ENCODE peak calls at places on chromosomes 6 and 20, in eight cellular contexts. One of them, this sample, is unnamed.

GRCh38 chr20:17504898-17505663 is 26.1 kb downstream of the BFSP1 start:
- DNase-seq in mesendoderm: peak
- DNase-seq in mammary epithelial cell: peak
- DNase-seq in Peyer's patch: peak
- DNase-seq in GM23248: peak
- DNase-seq in lung: peak
- DNase-seq in CD4-positive, alpha-beta memory T cell: peak
- DNase-seq in CD8-positive, alpha-beta T cell: peak
- DNase-seq in this sample: no peak

GRCh38 chr20:14672066-14672465 is 334.7 kb upstream of the FLRT3 start:
- DNase-seq in mesendoderm: no peak
- DNase-seq in mammary epithelial cell: no peak
- DNase-seq in Peyer's patch: no peak
- DNase-seq in GM23248: no peak
- DNase-seq in lung: no peak
- DNase-seq in CD4-positive, alpha-beta memory T cell: no peak
- DNase-seq in CD8-positive, alpha-beta T cell: no peak
- DNase-seq in this sample: no peak

GRCh38 chr6:148700713-148701392 is 46.0 kb upstream of the UST start:
- DNase-seq in mesendoderm: peak
- DNase-seq in mammary epithelial cell: peak
- DNase-seq in Peyer's patch: no peak
- DNase-seq in GM23248: peak
- DNase-seq in lung: no peak
- DNase-seq in CD4-positive, alpha-beta memory T cell: peak
- DNase-seq in CD8-positive, alpha-beta T cell: no peak
- DNase-seq in this sample: no peak

GRCh38 chr6:99868074-99868702 is 125.8 kb downstream of the MCHR2 start:
- DNase-seq in mesendoderm: peak
- DNase-seq in mammary epithelial cell: peak
- DNase-seq in Peyer's patch: peak
- DNase-seq in GM23248: peak
- DNase-seq in lung: peak
- DNase-seq in CD4-positive, alpha-beta memory T cell: peak
- DNase-seq in CD8-positive, alpha-beta T cell: peak
- DNase-seq in this sample: peak

GRCh38 chr20:8389381-8390368 is 257.6 kb downstream of the PLCB1 start:
- DNase-seq in mesendoderm: peak
- DNase-seq in mammary epithelial cell: peak
- DNase-seq in Peyer's patch: no peak
- DNase-seq in GM23248: peak
- DNase-seq in lung: no peak
- DNase-seq in CD4-positive, alpha-beta memory T cell: peak
- DNase-seq in CD8-positive, alpha-beta T cell: no peak
- DNase-seq in this sample: no peak

GRCh38 chr6:26199057-26199772 is 112.0 kb downstream of the HFE start:
- DNase-seq in mesendoderm: peak
- DNase-seq in mammary epithelial cell: peak
- DNase-seq in Peyer's patch: peak
- DNase-seq in GM23248: peak
- DNase-seq in lung: no peak
- DNase-seq in CD4-positive, alpha-beta memory T cell: peak
- DNase-seq in CD8-positive, alpha-beta T cell: peak
- DNase-seq in this sample: no peak

GRCh38 chr6:113693866-113694265 is 163.3 kb upstream of the MARCKS start:
- DNase-seq in mesendoderm: no peak
- DNase-seq in mammary epithelial cell: peak
- DNase-seq in Peyer's patch: no peak
- DNase-seq in GM23248: no peak
- DNase-seq in lung: no peak
- DNase-seq in CD4-positive, alpha-beta memory T cell: no peak
- DNase-seq in CD8-positive, alpha-beta T cell: no peak
- DNase-seq in this sample: no peak

GRCh38 chr6:57130784-57131183 is 40.8 kb downstream of the ZNF451 start:
- DNase-seq in mesendoderm: no peak
- DNase-seq in mammary epithelial cell: no peak
- DNase-seq in Peyer's patch: no peak
- DNase-seq in GM23248: no peak
- DNase-seq in lung: no peak
- DNase-seq in CD4-positive, alpha-beta memory T cell: no peak
- DNase-seq in CD8-positive, alpha-beta T cell: no peak
- DNase-seq in this sample: no peak

GRCh38 chr20:62064788-62065668 is 653 bp downstream of the TAF4 start:
- DNase-seq in mesendoderm: no peak
- DNase-seq in mammary epithelial cell: no peak
- DNase-seq in Peyer's patch: no peak
- DNase-seq in GM23248: peak
- DNase-seq in lung: no peak
- DNase-seq in CD4-positive, alpha-beta memory T cell: no peak
- DNase-seq in CD8-positive, alpha-beta T cell: no peak
- DNase-seq in this sample: no peak

GRCh38 chr20:4815618-4816017 is 93.9 kb downstream of the PRND start:
- DNase-seq in mesendoderm: no peak
- DNase-seq in mammary epithelial cell: no peak
- DNase-seq in Peyer's patch: no peak
- DNase-seq in GM23248: no peak
- DNase-seq in lung: no peak
- DNase-seq in CD4-positive, alpha-beta memory T cell: no peak
- DNase-seq in CD8-positive, alpha-beta T cell: no peak
- DNase-seq in this sample: no peak

GRCh38 chr20:4814696-4815252 is 93.1 kb downstream of the PRND start:
- DNase-seq in mesendoderm: no peak
- DNase-seq in mammary epithelial cell: no peak
- DNase-seq in Peyer's patch: peak
- DNase-seq in GM23248: no peak
- DNase-seq in lung: no peak
- DNase-seq in CD4-positive, alpha-beta memory T cell: peak
- DNase-seq in CD8-positive, alpha-beta T cell: peak
- DNase-seq in this sample: peak

GRCh38 chr20:4812641-4813075 is 90.9 kb downstream of the PRND start:
- DNase-seq in mesendoderm: no peak
- DNase-seq in mammary epithelial cell: no peak
- DNase-seq in Peyer's patch: peak
- DNase-seq in GM23248: no peak
- DNase-seq in lung: no peak
- DNase-seq in CD4-positive, alpha-beta memory T cell: no peak
- DNase-seq in CD8-positive, alpha-beta T cell: peak
- DNase-seq in this sample: no peak

GRCh38 chr20:4813076-4813838 is 91.5 kb downstream of the PRND start:
- DNase-seq in mesendoderm: no peak
- DNase-seq in mammary epithelial cell: no peak
- DNase-seq in Peyer's patch: peak
- DNase-seq in GM23248: no peak
- DNase-seq in lung: no peak
- DNase-seq in CD4-positive, alpha-beta memory T cell: peak
- DNase-seq in CD8-positive, alpha-beta T cell: peak
- DNase-seq in this sample: no peak

GRCh38 chr20:4813839-4814695 is 92.4 kb downstream of the PRND start:
- DNase-seq in mesendoderm: peak
- DNase-seq in mammary epithelial cell: no peak
- DNase-seq in Peyer's patch: peak
- DNase-seq in GM23248: no peak
- DNase-seq in lung: no peak
- DNase-seq in CD4-positive, alpha-beta memory T cell: peak
- DNase-seq in CD8-positive, alpha-beta T cell: peak
- DNase-seq in this sample: peak
- H3K4me3 ChIP-seq in mesendoderm: no peak
- H3K4me3 ChIP-seq in mammary epithelial cell: no peak
- H3K4me3 ChIP-seq in Peyer's patch: peak
- H3K4me3 ChIP-seq in GM23248: no peak
- H3K4me3 ChIP-seq in lung: no peak
- H3K4me3 ChIP-seq in CD4-positive, alpha-beta memory T cell: peak
- H3K4me3 ChIP-seq in CD8-positive, alpha-beta T cell: peak
- H3K4me3 ChIP-seq in this sample: no peak

GRCh38 chr20:4266183-4266582 is 250.8 kb upstream of the RNF24 start:
- DNase-seq in mesendoderm: no peak
- DNase-seq in mammary epithelial cell: no peak
- DNase-seq in Peyer's patch: no peak
- DNase-seq in GM23248: no peak
- DNase-seq in lung: no peak
- DNase-seq in CD4-positive, alpha-beta memory T cell: no peak
- DNase-seq in CD8-positive, alpha-beta T cell: no peak
- DNase-seq in this sample: no peak
- H3K27ac ChIP-seq in mesendoderm: no peak
- H3K27ac ChIP-seq in mammary epithelial cell: no peak
- H3K27ac ChIP-seq in Peyer's patch: no peak
- H3K27ac ChIP-seq in GM23248: no peak
- H3K27ac ChIP-seq in lung: no peak
- H3K27ac ChIP-seq in CD4-positive, alpha-beta memory T cell: no peak
- H3K27ac ChIP-seq in CD8-positive, alpha-beta T cell: no peak
- H3K27ac ChIP-seq in this sample: no peak

GRCh38 chr20:3246682-3247081 is 7.7 kb upstream of the SLC4A11 start:
- DNase-seq in mesendoderm: no peak
- DNase-seq in mammary epithelial cell: no peak
- DNase-seq in Peyer's patch: no peak
- DNase-seq in GM23248: no peak
- DNase-seq in lung: no peak
- DNase-seq in CD4-positive, alpha-beta memory T cell: no peak
- DNase-seq in CD8-positive, alpha-beta T cell: no peak
- DNase-seq in this sample: no peak

GRCh38 chr20:3250091-3250504 is 11.1 kb upstream of the SLC4A11 start:
- DNase-seq in mesendoderm: peak
- DNase-seq in mammary epithelial cell: no peak
- DNase-seq in Peyer's patch: no peak
- DNase-seq in GM23248: peak
- DNase-seq in lung: no peak
- DNase-seq in CD4-positive, alpha-beta memory T cell: no peak
- DNase-seq in CD8-positive, alpha-beta T cell: no peak
- DNase-seq in this sample: no peak

GRCh38 chr20:3247638-3248037 is 8.6 kb upstream of the SLC4A11 start:
- DNase-seq in mesendoderm: no peak
- DNase-seq in mammary epithelial cell: no peak
- DNase-seq in Peyer's patch: no peak
- DNase-seq in GM23248: peak
- DNase-seq in lung: no peak
- DNase-seq in CD4-positive, alpha-beta memory T cell: no peak
- DNase-seq in CD8-positive, alpha-beta T cell: no peak
- DNase-seq in this sample: no peak

GRCh38 chr20:3248993-3249347 is 10.0 kb upstream of the SLC4A11 start:
- DNase-seq in mesendoderm: no peak
- DNase-seq in mammary epithelial cell: no peak
- DNase-seq in Peyer's patch: no peak
- DNase-seq in GM23248: no peak
- DNase-seq in lung: no peak
- DNase-seq in CD4-positive, alpha-beta memory T cell: no peak
- DNase-seq in CD8-positive, alpha-beta T cell: no peak
- DNase-seq in this sample: no peak

GRCh38 chr20:3248167-3248992 is 9.4 kb upstream of the SLC4A11 start:
- DNase-seq in mesendoderm: peak
- DNase-seq in mammary epithelial cell: no peak
- DNase-seq in Peyer's patch: no peak
- DNase-seq in GM23248: peak
- DNase-seq in lung: no peak
- DNase-seq in CD4-positive, alpha-beta memory T cell: no peak
- DNase-seq in CD8-positive, alpha-beta T cell: no peak
- DNase-seq in this sample: no peak
- H3K4me3 ChIP-seq in mesendoderm: no peak
- H3K4me3 ChIP-seq in mammary epithelial cell: no peak
- H3K4me3 ChIP-seq in Peyer's patch: no peak
- H3K4me3 ChIP-seq in GM23248: peak
- H3K4me3 ChIP-seq in lung: no peak
- H3K4me3 ChIP-seq in CD4-positive, alpha-beta memory T cell: no peak
- H3K4me3 ChIP-seq in CD8-positive, alpha-beta T cell: no peak
- H3K4me3 ChIP-seq in this sample: peak

DNA sequence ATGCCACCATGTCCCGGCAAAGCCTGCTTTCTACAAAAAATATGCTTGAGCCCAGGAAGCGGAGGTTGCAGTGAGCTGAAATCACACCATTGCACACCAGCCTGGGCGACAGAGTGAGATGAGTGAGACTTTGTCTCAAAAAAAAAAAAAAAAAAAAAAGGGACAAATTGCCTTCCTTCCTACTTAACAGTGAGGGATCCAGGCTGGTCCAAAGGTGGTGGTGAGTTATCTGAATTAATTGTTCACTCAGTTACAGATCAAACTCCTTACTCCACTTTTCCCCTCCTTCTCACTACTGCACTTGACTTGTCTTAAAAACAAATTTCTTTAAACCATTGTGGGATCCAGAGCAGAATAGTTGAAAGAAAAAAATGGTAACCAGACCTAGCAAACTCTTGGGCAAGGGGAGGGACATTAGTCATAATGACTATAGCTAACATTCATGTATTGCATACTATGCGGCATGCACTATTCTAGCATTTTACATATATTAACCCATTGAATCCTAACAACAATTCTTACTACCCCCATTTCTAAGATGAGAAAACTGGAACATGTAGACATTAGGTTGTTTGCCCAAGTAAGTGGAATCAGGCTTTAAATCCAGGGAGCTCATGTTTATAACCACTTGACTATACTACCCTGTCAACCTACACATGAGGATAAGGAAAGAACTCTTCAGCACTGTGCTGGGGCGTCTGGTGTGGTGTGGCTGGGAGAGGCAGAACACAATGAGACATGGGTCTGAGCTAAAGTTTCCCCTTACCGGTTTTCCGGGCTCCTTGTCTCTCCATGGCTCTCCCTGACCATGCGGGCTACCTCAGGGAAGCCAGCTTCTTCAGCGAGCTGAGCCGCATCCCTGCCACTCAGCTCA is 1.5 kb downstream of the GPANK1 start:
- DNase-seq in mesendoderm: no peak
- DNase-seq in mammary epithelial cell: peak
- DNase-seq in Peyer's patch: no peak
- DNase-seq in GM23248: peak
- DNase-seq in lung: no peak
- DNase-seq in CD4-positive, alpha-beta memory T cell: no peak
- DNase-seq in CD8-positive, alpha-beta T cell: no peak
- DNase-seq in this sample: no peak
- H3K27ac ChIP-seq in mesendoderm: peak
- H3K27ac ChIP-seq in mammary epithelial cell: peak
- H3K27ac ChIP-seq in Peyer's patch: peak
- H3K27ac ChIP-seq in GM23248: peak
- H3K27ac ChIP-seq in lung: peak
- H3K27ac ChIP-seq in CD4-positive, alpha-beta memory T cell: peak
- H3K27ac ChIP-seq in CD8-positive, alpha-beta T cell: peak
- H3K27ac ChIP-seq in this sample: peak

GRCh38 chr6:1381397-1382330 is 7.7 kb upstream of the FOXF2 start:
- DNase-seq in mesendoderm: peak
- DNase-seq in mammary epithelial cell: no peak
- DNase-seq in Peyer's patch: no peak
- DNase-seq in GM23248: peak
- DNase-seq in lung: no peak
- DNase-seq in CD4-positive, alpha-beta memory T cell: peak
- DNase-seq in CD8-positive, alpha-beta T cell: peak
- DNase-seq in this sample: no peak
- H3K4me3 ChIP-seq in mesendoderm: no peak
- H3K4me3 ChIP-seq in mammary epithelial cell: no peak
- H3K4me3 ChIP-seq in Peyer's patch: peak
- H3K4me3 ChIP-seq in GM23248: peak
- H3K4me3 ChIP-seq in lung: no peak
- H3K4me3 ChIP-seq in CD4-positive, alpha-beta memory T cell: no peak
- H3K4me3 ChIP-seq in CD8-positive, alpha-beta T cell: peak
- H3K4me3 ChIP-seq in this sample: peak